ENCODE peak calls at places on chromosomes 11 and 22, in nine cellular contexts. A, P, N, O, Z, V, E, Q and C are unnamed samples.
A peak's percentile ranks its signal among the peaks of the same experiment; 100 is the strongest.

GRCh38 chr22:40276877-40277823 is 69.2 kb upstream of the ADSL start:
- DNase-seq in A (no peak), P (peak; percentile 63), N (no peak), O (no peak), Z (no peak), V (peak; percentile 30), E (no peak), Q (no peak), C (no peak)

GRCh38 chr11:6932150-6932549 is 5.9 kb downstream of the ZNF215 start:
- DNase-seq in A (no peak), P (no peak), N (no peak), O (no peak), Z (no peak), V (no peak), E (no peak), Q (no peak), C (no peak)

GRCh38 chr11:15150507-15150906 is 35.8 kb downstream of the INSC start:
- DNase-seq in A (no peak), P (no peak), N (no peak), O (no peak), Z (no peak), V (no peak), E (no peak), Q (no peak), C (no peak)

GRCh38 chr11:70087446-70088167 is 9.5 kb downstream of the ANO1 start:
- DNase-seq in A (no peak), P (no peak), N (no peak), O (no peak), Z (no peak), V (no peak), E (no peak), Q (no peak), C (peak; percentile 57)

GRCh38 chr22:42648368-42649260 is 578 bp downstream of the CYB5R3 start:
- DNase-seq in A (no peak), P (peak; percentile 45), N (no peak), O (peak; percentile 56), Z (peak; percentile 74), V (peak; percentile 27), E (no peak), Q (no peak), C (peak; percentile 87)

GRCh38 chr11:47967577-47968230 is 12.7 kb upstream of the PTPRJ start:
- DNase-seq in A (no peak), P (no peak), N (no peak), O (no peak), Z (no peak), V (no peak), E (no peak), Q (no peak), C (no peak)

GRCh38 chr11:85935751-85936150 is 80.6 kb downstream of the CCDC83 start:
- DNase-seq in A (no peak), P (no peak), N (no peak), O (no peak), Z (no peak), V (no peak), E (no peak), Q (no peak), C (no peak)

GRCh38 chr11:111441443-111441842 is 62.4 kb upstream of the POU2AF1 start:
- DNase-seq in A (no peak), P (no peak), N (no peak), O (no peak), Z (no peak), V (no peak), E (no peak), Q (peak; percentile 78), C (no peak)

GRCh38 chr22:20055654-20056053 is 24.4 kb upstream of the DGCR8 start:
- DNase-seq in A (no peak), P (no peak), N (no peak), O (no peak), Z (no peak), V (no peak), E (no peak), Q (no peak), C (no peak)

GRCh38 chr11:117806906-117807305 is 9.9 kb upstream of the DSCAML1 start:
- DNase-seq in A (no peak), P (no peak), N (no peak), O (peak; percentile 44), Z (no peak), V (peak; percentile 83), E (no peak), Q (no peak), C (no peak)

GRCh38 chr11:119832536-119832935 is 103.5 kb upstream of the NECTIN1 start:
- DNase-seq in A (no peak), P (no peak), N (no peak), O (no peak), Z (no peak), V (no peak), E (no peak), Q (no peak), C (no peak)